ENCODE peak calls at places on chromosomes 13 and 19, in four cellular contexts. T is effector memory CD4-positive, alpha-beta T cell; G is right cardiac atrium; A is aorta. R is an unnamed sample.
A peak's percentile ranks its signal among the peaks of the same experiment; 100 is the strongest.

GRCh38 chr19:40862785-40863184 is 12.5 kb upstream of the CYP2A6 start:
- DNase-seq in T (no peak), G (no peak), A (no peak), R (no peak)

GRCh38 chr13:110616103-110617101 is 1.1 kb downstream of the NAXD start:
- DNase-seq in T (no peak), A (peak; percentile 86), G (peak; percentile 67), R (peak; percentile 67)

GRCh38 chr19:56111601-56112312 is 9.3 kb downstream of the ZNF787 start:
- DNase-seq in G (peak; percentile 77), T (no peak), A (no peak), R (peak; percentile 63)

GRCh38 chr13:32610977-32611376 is 24.7 kb downstream of the PDS5B start:
- DNase-seq in G (no peak), T (no peak), A (no peak), R (no peak)

GRCh38 chr13:36818483-36819063 is 449 bp upstream of the RFXAP start:
- DNase-seq in T (no peak), G (no peak), A (no peak), R (no peak)

GRCh38 chr13:79642596-79642995 is 161.6 kb downstream of the NDFIP2 start:
- DNase-seq in G (no peak), T (no peak), A (no peak), R (no peak)

GRCh38 chr13:111459803-111460547 is 139.5 kb downstream of the TEX29 start:
- DNase-seq in T (no peak), A (peak; percentile 57), G (no peak), R (no peak)

GRCh38 chr19:3357362-3357730 is 9.0 kb upstream of the NFIC start:
- DNase-seq in G (no peak), A (no peak), T (no peak), R (no peak)

GRCh38 chr13:51797664-51798488 is 6.1 kb downstream of the DHRS12 start:
- DNase-seq in A (no peak), G (peak; percentile 45), T (peak; percentile 26), R (peak; percentile 89)

GRCh38 chr13:76519685-76520084 is 366.5 kb downstream of the KCTD12 start:
- DNase-seq in T (no peak), G (no peak), A (no peak), R (no peak)

GRCh38 chr13:113734099-113734825 is 24.8 kb upstream of the TMEM255B start:
- DNase-seq in G (no peak), T (no peak), A (peak; percentile 55), R (peak; percentile 45)

GRCh38 chr19:33436360-33437345 is 63.1 kb downstream of the CEBPG start:
- DNase-seq in A (peak; percentile 42), T (no peak), G (peak; percentile 43), R (no peak)

GRCh38 chr19:47713046-47714021 is at the start of gene EHD2:
- DNase-seq in A (peak; percentile 93), T (no peak), G (peak; percentile 92), R (peak; percentile 57)

GRCh38 chr19:51091895-51092873 is 9.5 kb upstream of the KLK14 start:
- DNase-seq in G (no peak), T (no peak), A (peak; percentile 32), R (no peak)

GRCh38 chr13:65966991-65967451 is 1263.1 kb downstream of the PCDH9 start:
- DNase-seq in A (no peak), T (no peak), G (no peak), R (no peak)

GRCh38 chr13:40401911-40402776 is 264.3 kb downstream of the FOXO1 start:
- DNase-seq in T (no peak), G (peak; percentile 99), A (peak; percentile 97), R (peak; percentile 91)

GRCh38 chr13:55583953-55584593 is 1556.6 kb upstream of the PRR20A start:
- DNase-seq in A (no peak), T (no peak), G (no peak), R (no peak)

GRCh38 chr13:29993716-29994488 is 143.5 kb upstream of the UBL3 start:
- DNase-seq in A (no peak), G (no peak), T (no peak), R (no peak)

GRCh38 chr19:45251452-45252354 is 632 bp downstream of the MARK4 start:
- DNase-seq in A (no peak), G (peak; percentile 70), T (no peak), R (no peak)

GRCh38 chr13:75789451-75790197 is 153.5 kb downstream of the LMO7 start:
- DNase-seq in G (no peak), T (no peak), A (no peak), R (no peak)

GRCh38 chr13:99415851-99416331 is 85.4 kb upstream of the TM9SF2 start:
- DNase-seq in G (no peak), T (no peak), A (peak; percentile 72), R (no peak)

GRCh38 chr19:15332311-15332996 is at the start of gene BRD4:
- DNase-seq in A (peak; percentile 91), T (peak; percentile 57), G (peak; percentile 91), R (peak; percentile 74)

GRCh38 chr19:43438291-43439162 is 23.8 kb downstream of the TEX101 start:
- DNase-seq in T (no peak), G (peak; percentile 83), A (no peak), R (no peak)

GRCh38 chr13:47215741-47216140 is 318.9 kb upstream of the HTR2A start:
- DNase-seq in T (no peak), A (no peak), G (no peak), R (no peak)

GRCh38 chr13:29573190-29573589 is 22.3 kb downstream of the SLC7A1 start:
- DNase-seq in A (no peak), G (peak; percentile 57), T (no peak), R (no peak)

GRCh38 chr13:63396746-63397145 is 1981.1 kb upstream of the PCDH20 start:
- DNase-seq in A (no peak), G (no peak), T (no peak), R (no peak)

GRCh38 chr19:48274173-48274572 is 4.3 kb downstream of the ZNF114 start:
- DNase-seq in G (no peak), A (no peak), T (no peak), R (no peak)

GRCh38 chr19:38266981-38267597 is 2.7 kb downstream of the SPINT2 start:
- DNase-seq in A (no peak), T (no peak), G (no peak), R (no peak)

GRCh38 chr19:38268539-38268938 is 4.2 kb downstream of the SPINT2 start:
- DNase-seq in A (no peak), T (no peak), G (no peak), R (no peak)

GRCh38 chr19:38266070-38266469 is 1.7 kb downstream of the SPINT2 start:
- DNase-seq in T (no peak), A (no peak), G (no peak), R (no peak)

GRCh38 chr19:38265213-38265861 is 964 bp downstream of the SPINT2 start:
- DNase-seq in T (no peak), G (no peak), A (no peak), R (peak; percentile 56)

DNA sequence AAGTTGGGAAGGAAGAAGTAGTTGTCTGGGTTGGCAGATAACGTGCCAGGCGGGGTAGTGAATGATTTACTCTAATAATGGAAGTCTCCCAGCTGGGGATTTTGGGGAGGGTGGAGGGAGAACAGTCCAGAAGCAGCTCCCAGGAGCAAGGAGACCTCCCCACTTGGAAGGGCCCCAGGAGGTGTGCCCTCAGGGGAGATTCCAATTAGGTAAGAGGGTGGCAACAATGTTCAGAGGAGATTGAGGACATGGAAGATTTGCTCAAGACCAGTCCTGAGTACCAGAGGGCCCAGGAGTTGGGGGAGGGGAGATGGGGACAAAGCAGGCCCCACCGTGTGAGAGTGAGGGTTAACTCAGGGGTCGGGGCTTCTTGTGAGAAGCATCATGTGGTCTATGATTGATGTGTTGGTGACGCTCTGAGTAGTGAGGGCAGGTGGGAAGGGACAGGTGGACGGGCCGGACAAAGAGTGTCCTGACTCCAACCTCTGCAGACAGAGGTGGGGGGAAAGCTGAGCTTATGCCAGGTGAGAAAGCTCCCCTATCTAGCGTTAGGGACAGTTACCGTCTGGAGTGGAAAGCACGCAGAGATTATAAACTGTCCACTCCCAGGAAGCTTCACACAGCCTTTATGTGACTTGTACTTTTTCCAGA is 3.5 kb downstream of the SPINT2 start:
- DNase-seq in T (no peak), A (no peak), G (no peak), R (no peak)
- H3K4me1 ChIP-seq in T (peaks cover 13% of the 10 kb centered on the region), A (peaks cover 5% of the 10 kb centered on the region), G (no peaks in the 10 kb centered on the region), R (peaks cover 20% of the 10 kb centered on the region)

GRCh38 chr13:24097667-24098066 is 62.9 kb upstream of the SPATA13 start:
- DNase-seq in G (no peak), A (no peak), T (no peak), R (no peak)
- H3K27ac ChIP-seq in G (no peak overlapping the region), A (no peak overlapping the region), T (no peak overlapping the region), R (no peak overlapping the region)

GRCh38 chr19:46411088-46412033 is 2.0 kb downstream of the CCDC8 start:
- DNase-seq in A (no peak), G (peak; percentile 60), T (no peak), R (no peak)

GRCh38 chr19:46416077-46416709 is 2.8 kb upstream of the CCDC8 start:
- DNase-seq in A (peak; percentile 97), T (no peak), G (peak; percentile 97), R (peak; percentile 97)

GRCh38 chr19:46412034-46412982 is 1.1 kb downstream of the CCDC8 start:
- DNase-seq in A (no peak), T (no peak), G (peak; percentile 66), R (peak; percentile 32)

GRCh38 chr19:46412983-46413261 is 442 bp downstream of the CCDC8 start:
- DNase-seq in A (no peak), G (no peak), T (no peak), R (no peak)

DNA sequence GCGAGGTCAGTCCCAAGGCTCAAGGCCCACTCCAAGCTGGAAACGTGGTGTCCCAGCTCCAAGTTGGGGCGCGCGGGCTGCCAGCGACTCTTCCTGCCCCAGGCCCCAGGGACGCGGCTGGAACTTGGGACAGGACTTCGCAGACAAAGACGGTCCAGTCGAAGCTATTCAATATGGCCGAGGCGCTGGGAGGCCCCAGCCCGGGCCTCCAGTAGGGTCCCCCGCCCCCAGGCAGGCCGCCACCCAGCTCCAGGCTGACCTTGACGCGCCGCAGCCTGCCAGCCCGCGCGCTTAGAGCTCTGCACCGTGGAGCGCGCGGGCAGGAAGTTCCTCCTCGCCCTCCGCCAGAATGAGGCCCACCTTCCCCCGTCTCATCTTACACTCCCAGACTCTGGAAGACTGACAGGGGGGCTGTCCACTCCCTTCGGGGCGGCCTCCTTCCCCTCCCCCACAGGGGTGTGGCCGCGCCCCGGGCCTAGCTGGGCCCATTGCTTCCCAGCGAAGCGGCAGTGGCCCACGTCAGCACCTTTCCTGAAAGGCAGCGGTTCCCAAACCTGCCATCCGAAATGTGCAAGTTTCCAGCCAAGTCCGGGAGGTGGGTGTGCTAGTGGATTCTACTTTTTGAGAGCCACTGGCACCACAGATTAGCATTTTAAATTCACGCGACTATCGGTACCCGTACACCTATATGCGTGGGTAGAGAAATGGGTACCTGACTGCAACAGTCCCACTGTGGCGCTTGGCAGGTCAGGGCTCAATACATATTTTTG is at the start of gene CCDC8:
- DNase-seq in A (peak; percentile 92), T (no peak), G (peak; percentile 95), R (peak; percentile 94)
- H3K4me1 ChIP-seq in A (no peaks in the 10 kb centered on the region), T (peaks cover 5% of the 10 kb centered on the region), G (peaks cover 4% of the 10 kb centered on the region), R (peaks cover 10% of the 10 kb centered on the region)

DNA sequence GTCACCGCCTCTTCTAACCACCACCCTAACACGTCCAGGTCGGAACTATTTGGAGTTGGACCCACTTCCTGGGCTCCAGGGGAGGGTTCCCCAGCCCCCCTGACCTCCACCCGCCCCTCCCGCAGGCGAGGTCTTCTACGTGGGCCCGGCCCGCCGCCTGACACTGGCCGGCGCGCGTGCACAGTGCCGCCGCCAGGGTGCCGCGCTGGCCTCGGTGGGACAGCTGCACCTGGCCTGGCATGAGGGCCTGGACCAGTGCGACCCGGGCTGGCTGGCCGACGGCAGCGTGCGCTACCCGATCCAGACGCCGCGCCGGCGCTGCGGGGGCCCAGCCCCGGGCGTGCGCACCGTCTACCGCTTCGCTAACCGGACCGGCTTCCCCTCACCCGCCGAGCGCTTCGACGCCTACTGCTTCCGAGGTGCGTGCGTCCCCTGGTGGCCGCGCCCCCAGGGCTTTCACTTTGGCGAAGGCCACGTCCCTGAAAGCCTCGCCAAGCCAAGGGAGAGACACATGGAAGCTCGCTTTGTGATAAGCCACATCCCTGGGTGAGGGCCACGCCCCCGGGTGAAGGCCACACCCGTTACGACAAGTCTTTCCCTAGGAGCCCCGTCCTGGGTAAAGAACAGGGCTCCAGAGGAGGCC is 13.2 kb downstream of the NCAN start:
- DNase-seq in A (peak; percentile 87), G (peak; percentile 80), T (peak; percentile 54), R (peak; percentile 74)
- H3K27ac ChIP-seq in A (no peak overlapping the region), G (no peak overlapping the region), T (no peak overlapping the region), R (no peak overlapping the region)